ENCODE peak calls at places on chromosomes 7 and 10, in four cellular contexts. Y is thoracic aorta, Z is tibial artery, V is cardiac muscle cell. D is an unnamed sample.

GRCh38 chr10:29266641-29267040 is 22.2 kb upstream of the LYZL1 start:
- DNase-seq in Y (no peak), Z (no peak), V (no peak), D (no peak)

GRCh38 chr10:122077311-122077875 is 88.4 kb downstream of the TACC2 start:
- DNase-seq in Z (no peak), Y (no peak), V (no peak), D (no peak)

GRCh38 chr10:129761981-129762956 is 201.8 kb downstream of the EBF3 start:
- DNase-seq in Z (peak; percentile 21), Y (no peak), V (no peak), D (peak; percentile 24)

GRCh38 chr10:4254101-4254994 is 469.3 kb upstream of the KLF6 start:
- DNase-seq in V (peak; percentile 89), Y (no peak), Z (no peak), D (no peak)

GRCh38 chr7:48087349-48087748 is 1.7 kb upstream of the UPP1 start:
- DNase-seq in Y (no peak), Z (no peak), V (peak; percentile 78), D (no peak)

GRCh38 chr7:86978804-86979506 is 80.5 kb downstream of the ELAPOR2 start:
- DNase-seq in Z (no peak), V (no peak), Y (no peak), D (no peak)

GRCh38 chr7:115679976-115680375 is 350.6 kb downstream of the TFEC start:
- DNase-seq in Z (no peak), V (peak; percentile 73), Y (no peak), D (no peak)

GRCh38 chr7:19621740-19622139 is 87.1 kb downstream of the POLR1F start:
- DNase-seq in Z (no peak), Y (no peak), V (no peak), D (no peak)

GRCh38 chr7:116616555-116617059 is 55.4 kb upstream of the MET start:
- DNase-seq in Y (no peak), V (peak; percentile 67), Z (no peak), D (no peak)

GRCh38 chr7:80831996-80832395 is 86.9 kb downstream of the SEMA3C start:
- DNase-seq in Y (no peak), V (no peak), Z (no peak), D (no peak)

GRCh38 chr10:71302874-71303568 is 16.0 kb upstream of the SLC29A3 start:
- DNase-seq in Z (no peak), V (peak; percentile 69), Y (no peak), D (no peak)

GRCh38 chr7:158353606-158354570 is 233.7 kb downstream of the PTPRN2 start:
- DNase-seq in Z (peak; percentile 23), Y (no peak), V (peak; percentile 8), D (no peak)

GRCh38 chr7:24402655-24403054 is 118.7 kb downstream of the NPY start:
- DNase-seq in Y (no peak), Z (no peak), V (no peak), D (no peak)

GRCh38 chr10:101986277-101986971 is 69.5 kb downstream of the ARMH3 start:
- DNase-seq in Z (no peak), V (peak; percentile 86), Y (no peak), D (no peak)

GRCh38 chr7:98511175-98511574 is 105.9 kb upstream of the NPTX2 start:
- DNase-seq in Y (no peak), V (no peak), Z (no peak), D (no peak)

GRCh38 chr7:149625947-149626392 is 128.4 kb upstream of the ZNF746 start:
- DNase-seq in Y (no peak), V (no peak), Z (no peak), D (no peak)

GRCh38 chr10:129106314-129106713 is 360.7 kb upstream of the MGMT start:
- DNase-seq in Z (no peak), V (no peak), Y (no peak), D (no peak)

GRCh38 chr10:91313761-91314520 is 93.5 kb downstream of the PCGF5 start:
- DNase-seq in Z (no peak), Y (no peak), V (peak; percentile 67), D (no peak)

GRCh38 chr10:118339096-118339495 is 3.0 kb downstream of the FAM204A start:
- DNase-seq in Z (no peak), Y (no peak), V (no peak), D (no peak)

GRCh38 chr10:23448802-23449570 is 10.1 kb downstream of the OTUD1 start:
- DNase-seq in Y (no peak), V (peak; percentile 50), Z (no peak), D (no peak)

GRCh38 chr7:75624134-75624832 is 114.5 kb downstream of the HIP1 start:
- DNase-seq in Y (no peak), V (peak; percentile 95), Z (peak; percentile 82), D (peak; percentile 87)

GRCh38 chr7:36265720-36266119 is 112.7 kb downstream of the EEPD1 start:
- DNase-seq in V (peak; percentile 20), Z (no peak), Y (no peak), D (no peak)

GRCh38 chr7:33880787-33881186 is 24.6 kb upstream of the BMPER start:
- DNase-seq in V (no peak), Y (no peak), Z (no peak), D (no peak)

GRCh38 chr7:92641921-92642511 is 51.8 kb upstream of the FAM133B start:
- DNase-seq in Y (no peak), Z (no peak), V (peak; percentile 53), D (no peak)

GRCh38 chr7:124101173-124101768 is 68.4 kb upstream of the TMEM229A start:
- DNase-seq in Y (no peak), V (peak; percentile 53), Z (no peak), D (no peak)

GRCh38 chr10:117312430-117312829 is 62.8 kb downstream of the PDZD8 start:
- DNase-seq in V (no peak), Z (no peak), Y (no peak), D (no peak)

GRCh38 chr7:40544277-40544723 is 409.5 kb downstream of the SUGCT start:
- DNase-seq in Z (no peak), V (peak; percentile 50), Y (no peak), D (no peak)
- H3K4me3 ChIP-seq in Z (peak overlapping the region; percentile 12), V (no peak overlapping the region), Y (peak overlapping the region; percentile 39), D (no peak overlapping the region)

GRCh38 chr10:125148576-125148975 is 11.8 kb downstream of the CTBP2 start:
- DNase-seq in Y (no peak), V (no peak), Z (no peak), D (no peak)

GRCh38 chr10:125149278-125150047 is 10.9 kb downstream of the CTBP2 start:
- DNase-seq in Y (peak; percentile 75), Z (peak; percentile 90), V (peak; percentile 73), D (peak; percentile 59)

GRCh38 chr10:125146791-125147604 is 13.4 kb downstream of the CTBP2 start:
- DNase-seq in Z (peak; percentile 87), V (no peak), Y (no peak), D (peak; percentile 79)

GRCh38 chr10:125145636-125146035 is 14.7 kb downstream of the CTBP2 start:
- DNase-seq in Y (no peak), V (no peak), Z (no peak), D (no peak)

GRCh38 chr10:125148021-125148439 is 12.3 kb downstream of the CTBP2 start:
- DNase-seq in Z (peak; percentile 84), Y (no peak), V (peak; percentile 71), D (no peak)
- H3K27ac ChIP-seq in Z (peak overlapping the region; percentile 71), Y (peak overlapping the region; percentile 76), V (no peak overlapping the region), D (peak overlapping the region; percentile 89)

DNA sequence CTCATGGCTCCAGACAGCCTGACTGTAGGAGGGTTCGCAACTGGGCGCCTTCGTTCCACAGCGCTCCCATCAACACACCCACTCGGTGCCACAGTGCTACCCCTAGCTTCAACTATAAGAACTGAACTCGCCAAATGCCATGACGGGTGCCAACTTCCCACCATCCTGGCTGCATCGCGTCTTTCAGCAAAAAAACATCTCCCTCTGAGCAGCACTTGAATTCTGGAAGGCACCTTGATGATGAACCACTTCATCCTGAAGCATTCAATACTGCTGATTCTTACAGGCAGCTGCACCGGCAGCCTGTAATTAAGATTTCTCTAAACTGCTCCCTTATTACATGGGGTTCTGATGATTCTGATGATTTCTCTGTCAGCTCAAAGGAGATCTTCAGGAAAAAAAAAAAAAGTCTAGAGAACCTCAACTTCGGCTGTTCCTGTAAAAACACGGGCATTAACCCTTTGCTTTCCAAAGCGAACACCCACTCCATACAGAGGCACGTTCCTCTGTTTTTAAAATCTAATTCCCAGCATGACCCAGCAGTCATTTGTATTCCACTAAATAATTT is 1.2 kb downstream of the CYTH3 start:
- DNase-seq in Z (peak; percentile 82), V (peak; percentile 45), Y (peak; percentile 39), D (peak; percentile 29)
- TF ChIP-seq CTCF in Z (peak; percentile 55), V (peak; percentile 42), Y (peak; percentile 58), D (peak; percentile 52)

DNA sequence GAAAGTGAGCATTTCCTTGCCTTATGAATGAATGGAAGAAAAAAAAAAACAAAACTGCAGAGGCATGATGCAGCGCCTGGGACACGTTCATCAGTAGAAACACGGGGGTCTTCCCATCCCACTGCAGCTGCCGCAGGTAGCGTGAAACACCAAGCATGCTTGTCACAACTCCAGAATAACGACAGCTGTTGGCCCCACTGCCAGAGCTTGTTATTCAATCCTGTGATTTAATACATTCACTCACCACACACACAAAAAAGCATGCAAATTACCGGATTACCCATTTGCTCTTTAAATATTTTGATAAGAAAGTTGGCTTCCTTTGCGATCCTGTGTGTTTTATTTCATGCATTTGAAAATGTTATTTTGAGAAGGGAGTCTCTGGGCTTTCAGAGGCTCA is 48.5 kb upstream of the GNA12 start:
- DNase-seq in V (no peak), Z (no peak), Y (no peak), D (no peak)
- H3K4me3 ChIP-seq in V (no peak overlapping the region), Z (no peak overlapping the region), Y (no peak overlapping the region), D (no peak overlapping the region)

GRCh38 chr7:155917836-155918385 is 105.6 kb upstream of the SHH start:
- DNase-seq in Z (no peak), V (peak; percentile 6), Y (no peak), D (no peak)

GRCh38 chr7:155919400-155920067 is 107.3 kb upstream of the SHH start:
- DNase-seq in V (no peak), Y (no peak), Z (no peak), D (no peak)

GRCh38 chr7:155920068-155920461 is 107.8 kb upstream of the SHH start:
- DNase-seq in Y (no peak), V (no peak), Z (no peak), D (no peak)

GRCh38 chr7:155916926-155917655 is 104.8 kb upstream of the SHH start:
- DNase-seq in Y (no peak), V (no peak), Z (no peak), D (no peak)

GRCh38 chr7:155918720-155919399 is 106.6 kb upstream of the SHH start:
- DNase-seq in V (peak; percentile 80), Y (no peak), Z (no peak), D (no peak)
- H3K27ac ChIP-seq in V (no peak overlapping the region), Y (no peak overlapping the region), Z (no peak overlapping the region), D (no peak overlapping the region)

DNA sequence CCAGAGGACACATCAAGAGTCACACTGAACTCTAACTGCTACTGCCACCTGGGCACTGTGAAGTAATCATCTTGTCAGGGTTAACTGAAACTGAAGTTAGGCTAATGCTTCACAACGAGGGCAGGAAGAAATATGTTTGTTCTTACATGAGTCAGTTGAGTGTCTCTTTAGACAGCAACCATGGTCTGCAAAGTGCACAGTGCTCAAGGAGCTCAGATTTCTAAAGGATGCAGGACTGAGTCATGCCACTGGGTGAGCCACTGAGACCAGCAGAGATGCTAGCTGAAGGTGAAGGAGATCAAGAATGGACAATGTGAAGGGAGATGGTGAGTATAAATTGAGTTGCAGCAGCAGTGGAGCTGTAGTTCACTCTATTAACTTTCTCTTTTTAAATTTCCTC is 76.0 kb upstream of the CTTNBP2 start:
- DNase-seq in V (no peak), Y (no peak), Z (no peak), D (no peak)
- TF ChIP-seq CTCF in V (no peak), Y (no peak), Z (no peak), D (no peak)